ENCODE peak calls at places on chromosomes 6 and 20, in ten cellular contexts. F, J, E, V, P, O, S, W, T and X are unnamed samples.

GRCh38 chr6:128252293-128253176 is 267.9 kb downstream of the PTPRK start:
- DNase-seq in F (no peak), J (no peak), E (no peak), V (no peak), P (no peak), O (no peak), S (no peak), W (no peak), T (no peak), X (no peak)

GRCh38 chr6:53441761-53442160 is 93.0 kb upstream of the ELOVL5 start:
- DNase-seq in F (no peak), J (no peak), E (no peak), V (no peak), P (no peak), O (no peak), S (no peak), W (no peak), T (no peak), X (no peak)

GRCh38 chr6:71405416-71405815 is 116.8 kb downstream of the OGFRL1 start:
- DNase-seq in F (no peak), J (no peak), E (no peak), V (no peak), P (no peak), O (no peak), S (no peak), W (no peak), T (no peak), X (no peak)

GRCh38 chr6:71544028-71544427 is 255.4 kb downstream of the OGFRL1 start:
- DNase-seq in F (no peak), J (no peak), E (no peak), V (no peak), P (no peak), O (no peak), S (no peak), W (peak), T (no peak), X (no peak)

GRCh38 chr20:61896058-61896961 is 169.4 kb downstream of the TAF4 start:
- DNase-seq in F (no peak), J (peak), E (peak), V (peak), P (no peak), O (peak), S (peak), W (peak), T (peak), X (peak)

GRCh38 chr20:4936851-4937412 is 64.4 kb downstream of the SLC23A2 start:
- DNase-seq in F (no peak), J (no peak), E (no peak), V (no peak), P (no peak), O (no peak), S (no peak), W (no peak), T (peak), X (no peak)

GRCh38 chr20:36885355-36885754 is 9.4 kb downstream of the TLDC2 start:
- DNase-seq in F (no peak), J (no peak), E (no peak), V (no peak), P (no peak), O (no peak), S (no peak), W (peak), T (no peak), X (no peak)

GRCh38 chr20:16018881-16019280 is 554.4 kb downstream of the KIF16B start:
- DNase-seq in F (no peak), J (no peak), E (no peak), V (no peak), P (no peak), O (no peak), S (no peak), W (no peak), T (no peak), X (no peak)

GRCh38 chr6:95091823-95092436 is 485.4 kb upstream of the MANEA start:
- DNase-seq in F (no peak), J (no peak), E (peak), V (no peak), P (no peak), O (peak), S (no peak), W (peak), T (peak), X (no peak)

GRCh38 chr6:11975353-11975977 is 36.6 kb upstream of the HIVEP1 start:
- DNase-seq in F (peak), J (peak), E (no peak), V (peak), P (no peak), O (no peak), S (no peak), W (no peak), T (no peak), X (peak)

GRCh38 chr6:131776986-131777385 is 30.8 kb upstream of the ENPP1 start:
- DNase-seq in F (no peak), J (peak), E (no peak), V (no peak), P (no peak), O (no peak), S (no peak), W (no peak), T (peak), X (no peak)

GRCh38 chr6:9417400-9417799 is 982.1 kb upstream of the SLC35B3 start:
- DNase-seq in F (no peak), J (no peak), E (no peak), V (no peak), P (no peak), O (no peak), S (no peak), W (no peak), T (no peak), X (no peak)

GRCh38 chr6:166742981-166743380 is 115.9 kb upstream of the RPS6KA2 start:
- DNase-seq in F (no peak), J (no peak), E (no peak), V (no peak), P (no peak), O (no peak), S (no peak), W (no peak), T (no peak), X (no peak)

GRCh38 chr6:90083891-90084290 is 189.6 kb downstream of the GJA10 start:
- DNase-seq in F (no peak), J (no peak), E (no peak), V (no peak), P (no peak), O (no peak), S (no peak), W (no peak), T (no peak), X (no peak)

GRCh38 chr20:48313346-48313745 is 514.5 kb downstream of the PREX1 start:
- DNase-seq in F (no peak), J (no peak), E (no peak), V (no peak), P (no peak), O (no peak), S (no peak), W (no peak), T (no peak), X (no peak)

GRCh38 chr6:109424946-109425345 is 15.5 kb downstream of the PPIL6 start:
- DNase-seq in F (no peak), J (no peak), E (no peak), V (no peak), P (no peak), O (no peak), S (no peak), W (no peak), T (no peak), X (no peak)

GRCh38 chr20:2093200-2093781 is 8.3 kb upstream of the STK35 start:
- DNase-seq in F (no peak), J (peak), E (peak), V (peak), P (no peak), O (peak), S (no peak), W (peak), T (peak), X (peak)

GRCh38 chr20:3168079-3168828 is 5.1 kb downstream of the LZTS3 start:
- DNase-seq in F (peak), J (peak), E (peak), V (peak), P (no peak), O (no peak), S (peak), W (peak), T (peak), X (no peak)

GRCh38 chr6:164184410-164184809 is 769.9 kb downstream of the QKI start:
- DNase-seq in F (no peak), J (no peak), E (no peak), V (no peak), P (peak), O (no peak), S (no peak), W (no peak), T (no peak), X (no peak)

GRCh38 chr20:57388953-57389694 is 2.1 kb upstream of the RBM38 start:
- DNase-seq in F (peak), J (peak), E (no peak), V (peak), P (no peak), O (peak), S (peak), W (peak), T (peak), X (no peak)

DNA sequence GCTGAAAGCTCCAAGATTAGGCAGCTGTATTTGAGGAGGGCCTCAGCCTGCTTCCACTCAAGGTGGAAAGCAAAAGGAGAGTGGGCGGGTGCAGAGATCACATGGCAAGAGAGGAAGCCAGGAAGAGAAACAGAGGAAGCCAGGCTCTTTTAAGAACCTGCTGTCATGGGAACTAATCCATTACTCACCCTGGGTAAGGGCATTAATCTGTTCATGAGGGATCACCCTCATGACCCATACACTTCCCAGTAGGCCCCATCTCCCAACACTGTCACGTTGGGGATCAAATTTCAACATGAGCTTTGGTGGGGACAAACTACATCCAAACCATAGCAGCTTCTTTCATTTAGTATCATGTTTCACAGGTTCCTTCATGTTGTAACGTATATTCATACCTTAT is 53.9 kb downstream of the DHX35 start:
- DNase-seq in F (no peak), J (no peak), E (no peak), V (no peak), P (no peak), O (no peak), S (no peak), W (no peak), T (no peak), X (no peak)
- TF ChIP-seq POLR2AphosphoS5 in F (no peak), J (no peak), E (no peak), V (no peak), P (no peak), O (no peak), S (no peak), W (no peak), T (no peak), X (no peak)

GRCh38 chr6:167906899-167907298 is 80.2 kb downstream of the AFDN start:
- DNase-seq in F (peak), J (peak), E (peak), V (peak), P (no peak), O (no peak), S (no peak), W (peak), T (no peak), X (no peak)
- TF ChIP-seq CTCF in F (no peak), J (no peak), E (no peak), V (no peak), P (no peak), O (no peak), S (no peak), W (no peak), T (no peak), X (no peak)

DNA sequence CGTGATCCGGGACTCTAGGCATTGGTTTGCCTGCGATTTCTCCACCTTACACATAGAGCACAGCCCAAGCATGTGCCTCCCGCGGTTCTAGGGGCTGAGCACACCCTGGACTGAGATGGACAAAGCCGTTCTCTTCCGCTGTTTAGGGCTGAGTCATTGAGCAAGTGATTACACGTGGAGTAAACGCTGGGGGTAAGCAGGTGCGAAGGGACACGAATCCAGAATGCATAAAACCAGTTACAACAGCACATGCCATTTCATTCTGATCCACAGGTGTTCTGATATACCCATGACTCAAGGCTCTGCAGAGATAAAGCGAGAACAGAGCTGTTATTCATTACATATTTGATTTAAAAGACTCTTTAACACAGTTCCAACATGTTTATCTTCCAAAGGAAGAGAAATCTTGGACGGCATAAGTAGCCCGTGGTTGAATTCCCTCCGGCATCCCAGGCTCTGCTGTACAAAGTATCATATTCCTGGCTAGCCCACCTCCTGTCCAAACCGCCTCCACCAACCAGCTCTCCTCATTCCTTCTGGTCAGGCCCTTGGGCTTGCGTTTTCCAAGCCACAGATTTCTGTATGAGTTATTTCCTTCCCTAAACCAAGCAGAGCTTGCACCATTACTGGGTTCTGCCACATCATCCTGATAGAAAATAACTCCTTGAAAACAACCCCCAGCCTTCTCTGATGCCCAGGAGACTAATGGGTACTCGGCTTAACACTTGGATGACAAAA is 36.2 kb upstream of the THBS2 start:
- DNase-seq in F (no peak), J (no peak), E (no peak), V (no peak), P (peak), O (no peak), S (no peak), W (no peak), T (no peak), X (no peak)
- TF ChIP-seq POLR2AphosphoS5 in F (peak), J (no peak), E (no peak), V (no peak), P (peak), O (no peak), S (no peak), W (no peak), T (no peak), X (no peak)

GRCh38 chr6:81969011-81969410 is 216.5 kb upstream of the TENT5A start:
- DNase-seq in F (no peak), J (no peak), E (no peak), V (no peak), P (no peak), O (no peak), S (no peak), W (no peak), T (no peak), X (peak)
- TF ChIP-seq CTCF in F (no peak), J (no peak), E (no peak), V (no peak), P (no peak), O (no peak), S (no peak), W (no peak), T (no peak), X (no peak)

DNA sequence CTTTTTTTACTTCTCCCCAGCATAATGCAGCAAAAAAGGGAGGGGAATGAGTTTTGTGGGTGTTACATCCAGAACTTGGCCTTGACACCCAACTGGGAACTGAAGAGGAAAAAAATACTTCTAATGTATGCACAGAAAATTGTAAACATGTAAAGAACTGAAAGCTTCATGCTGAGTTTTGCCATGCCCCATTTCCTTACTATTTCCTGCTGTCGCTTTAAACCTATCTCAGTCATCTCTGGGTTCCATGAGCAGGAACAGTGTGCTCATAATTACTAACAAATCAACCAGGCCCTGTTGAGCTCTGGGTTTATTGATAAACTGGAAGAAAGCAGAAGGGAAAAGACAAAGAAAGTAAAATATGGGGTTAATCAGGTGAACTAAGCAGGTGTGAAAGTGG is 14.2 kb downstream of the TFAP2B start:
- DNase-seq in F (no peak), J (no peak), E (no peak), V (no peak), P (no peak), O (no peak), S (no peak), W (no peak), T (no peak), X (no peak)
- TF ChIP-seq POLR2AphosphoS5 in F (no peak), J (no peak), E (no peak), V (no peak), P (no peak), O (no peak), S (no peak), W (no peak), T (no peak), X (no peak)

GRCh38 chr20:35699127-35699913 is at the start of the genes NFS1 and ROMO1:
- DNase-seq in F (peak), J (peak), E (peak), V (peak), P (peak), O (peak), S (peak), W (peak), T (peak), X (peak)

GRCh38 chr20:35700625-35701148 is 1.5 kb downstream of the ROMO1 start:
- DNase-seq in F (no peak), J (no peak), E (no peak), V (peak), P (no peak), O (no peak), S (no peak), W (peak), T (no peak), X (no peak)

GRCh38 chr20:35699914-35700624 is 864 bp downstream of the ROMO1 start:
- DNase-seq in F (no peak), J (no peak), E (no peak), V (no peak), P (no peak), O (no peak), S (no peak), W (no peak), T (no peak), X (no peak)

GRCh38 chr20:35697696-35698297 is 1.4 kb downstream of the NFS1 start:
- DNase-seq in F (no peak), J (no peak), E (no peak), V (peak), P (no peak), O (no peak), S (no peak), W (no peak), T (peak), X (no peak)

DNA sequence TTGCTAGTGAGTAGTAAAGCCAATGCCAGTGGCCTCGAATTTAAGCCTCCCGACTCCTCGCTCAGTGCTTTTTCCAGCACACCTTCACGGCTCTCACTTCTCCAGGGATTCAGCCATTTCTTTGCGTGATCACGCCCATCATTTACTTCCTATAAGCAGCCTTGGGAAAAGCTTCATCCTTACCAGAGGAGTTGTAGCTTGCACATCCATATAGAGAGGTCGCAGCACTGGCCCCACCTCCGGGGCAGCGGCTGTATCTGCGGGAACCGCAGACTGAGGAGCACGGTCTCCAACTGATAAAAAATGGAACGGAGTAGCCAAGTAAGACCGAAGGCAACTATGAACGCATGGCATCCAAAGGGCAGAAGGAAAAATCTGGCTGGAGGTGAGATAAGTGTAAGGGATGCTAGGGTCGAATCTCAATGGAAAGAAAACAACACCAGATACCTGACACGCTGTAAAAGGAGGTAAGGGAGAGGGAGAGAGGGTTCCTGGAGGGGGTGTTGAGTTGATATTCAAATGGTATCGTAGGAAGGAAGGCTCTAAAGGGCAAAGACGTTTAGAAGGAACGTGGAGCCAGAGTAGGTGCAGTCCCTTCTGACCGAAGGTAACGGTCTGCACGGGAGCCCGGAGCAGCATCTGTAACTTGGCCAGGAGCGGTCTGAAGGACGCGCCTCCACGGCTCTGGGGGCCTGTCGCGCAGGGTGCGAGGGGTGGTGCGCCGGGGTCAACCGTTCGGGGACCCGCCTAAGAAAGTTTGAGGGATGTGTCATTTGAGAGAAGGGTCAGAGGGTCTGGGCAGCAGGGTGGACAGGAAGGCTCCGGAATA is 640 bp downstream of the NFS1 start:
- DNase-seq in F (peak), J (no peak), E (peak), V (peak), P (no peak), O (no peak), S (peak), W (peak), T (no peak), X (peak)
- TF ChIP-seq CTCF in F (no peak), J (no peak), E (no peak), V (no peak), P (no peak), O (no peak), S (no peak), W (no peak), T (no peak), X (no peak)

GRCh38 chr20:45248609-45249008 is 5.8 kb downstream of the SLPI start:
- DNase-seq in F (no peak), J (no peak), E (no peak), V (no peak), P (no peak), O (no peak), S (no peak), W (no peak), T (no peak), X (no peak)

GRCh38 chr20:45247860-45248259 is 6.5 kb downstream of the SLPI start:
- DNase-seq in F (no peak), J (no peak), E (no peak), V (no peak), P (no peak), O (no peak), S (no peak), W (no peak), T (no peak), X (no peak)

GRCh38 chr20:45254867-45255266 is 503 bp upstream of the SLPI start:
- DNase-seq in F (peak), J (no peak), E (no peak), V (no peak), P (no peak), O (no peak), S (no peak), W (no peak), T (peak), X (peak)

GRCh38 chr20:45253260-45253659 is 1.1 kb downstream of the SLPI start:
- DNase-seq in F (no peak), J (no peak), E (no peak), V (peak), P (no peak), O (no peak), S (no peak), W (no peak), T (no peak), X (no peak)

GRCh38 chr20:45251884-45252571 is 2.3 kb downstream of the SLPI start:
- DNase-seq in F (no peak), J (no peak), E (no peak), V (no peak), P (peak), O (no peak), S (no peak), W (no peak), T (no peak), X (no peak)
- TF ChIP-seq POLR2AphosphoS5 in F (no peak), J (no peak), E (no peak), V (no peak), P (no peak), O (no peak), S (no peak), W (no peak), T (no peak), X (no peak)

GRCh38 chr6:14386263-14386981 is 268.9 kb downstream of the CD83 start:
- DNase-seq in F (no peak), J (no peak), E (no peak), V (no peak), P (no peak), O (no peak), S (no peak), W (no peak), T (no peak), X (no peak)
- TF ChIP-seq CTCF in F (no peak), J (no peak), E (no peak), V (no peak), P (no peak), O (no peak), S (no peak), W (no peak), T (no peak), X (no peak)

GRCh38 chr6:157271441-157271840 is 51.9 kb downstream of the TMEM242 start:
- DNase-seq in F (no peak), J (no peak), E (no peak), V (no peak), P (no peak), O (no peak), S (no peak), W (no peak), T (no peak), X (no peak)
- TF ChIP-seq POLR2AphosphoS5 in F (no peak), J (no peak), E (no peak), V (no peak), P (no peak), O (no peak), S (no peak), W (no peak), T (no peak), X (no peak)